ENCODE peak calls at places on chromosomes 1 and 21, in five cellular contexts. One of them, this sample, is unnamed.

GRCh38 chr1:15027515-15027948 is 126.0 kb upstream of the TMEM51 start:
- DNase-seq in AG10803: peak
- DNase-seq in stimulated activated CD8-positive, alpha-beta memory T cell treated with anti-CD3 and anti-CD28 coated beads, Interleukin-2, amount 100 ng/mL, for 48 hours: peak
- DNase-seq in NCI-H1092 treated with DMSO at 0.1 percent for 48 hours: peak
- DNase-seq in RPMI7951: peak
- DNase-seq in this sample: peak

GRCh38 chr21:24509131-24509530 is 1098.2 kb downstream of the MRPL39 start:
- DNase-seq in RPMI7951: no peak
- DNase-seq in NCI-H1092 treated with DMSO at 0.1 percent for 48 hours: no peak
- DNase-seq in stimulated activated CD8-positive, alpha-beta memory T cell treated with anti-CD3 and anti-CD28 coated beads, Interleukin-2, amount 100 ng/mL, for 48 hours: no peak
- DNase-seq in AG10803: no peak
- DNase-seq in this sample: no peak

GRCh38 chr1:115118596-115118995 is 29.3 kb upstream of the TSPAN2 start:
- DNase-seq in AG10803: peak
- DNase-seq in stimulated activated CD8-positive, alpha-beta memory T cell treated with anti-CD3 and anti-CD28 coated beads, Interleukin-2, amount 100 ng/mL, for 48 hours: no peak
- DNase-seq in RPMI7951: peak
- DNase-seq in NCI-H1092 treated with DMSO at 0.1 percent for 48 hours: no peak
- DNase-seq in this sample: no peak

GRCh38 chr1:78279051-78279450 is 211.7 kb upstream of the PTGFR start:
- DNase-seq in NCI-H1092 treated with DMSO at 0.1 percent for 48 hours: no peak
- DNase-seq in AG10803: peak
- DNase-seq in stimulated activated CD8-positive, alpha-beta memory T cell treated with anti-CD3 and anti-CD28 coated beads, Interleukin-2, amount 100 ng/mL, for 48 hours: no peak
- DNase-seq in RPMI7951: peak
- DNase-seq in this sample: no peak

GRCh38 chr1:165865941-165866340 is 38.5 kb downstream of the UCK2 start:
- DNase-seq in stimulated activated CD8-positive, alpha-beta memory T cell treated with anti-CD3 and anti-CD28 coated beads, Interleukin-2, amount 100 ng/mL, for 48 hours: no peak
- DNase-seq in AG10803: no peak
- DNase-seq in RPMI7951: no peak
- DNase-seq in NCI-H1092 treated with DMSO at 0.1 percent for 48 hours: no peak
- DNase-seq in this sample: no peak

GRCh38 chr1:59043796-59044195 is 253.1 kb upstream of the FGGY start:
- DNase-seq in RPMI7951: peak
- DNase-seq in stimulated activated CD8-positive, alpha-beta memory T cell treated with anti-CD3 and anti-CD28 coated beads, Interleukin-2, amount 100 ng/mL, for 48 hours: no peak
- DNase-seq in AG10803: peak
- DNase-seq in NCI-H1092 treated with DMSO at 0.1 percent for 48 hours: no peak
- DNase-seq in this sample: no peak

GRCh38 chr1:46488343-46489168 is 1.1 kb upstream of the DMBX1 start:
- DNase-seq in RPMI7951: no peak
- DNase-seq in stimulated activated CD8-positive, alpha-beta memory T cell treated with anti-CD3 and anti-CD28 coated beads, Interleukin-2, amount 100 ng/mL, for 48 hours: no peak
- DNase-seq in AG10803: peak
- DNase-seq in NCI-H1092 treated with DMSO at 0.1 percent for 48 hours: no peak
- DNase-seq in this sample: no peak

GRCh38 chr1:83511327-83511726 is 487.6 kb downstream of the TTLL7 start:
- DNase-seq in stimulated activated CD8-positive, alpha-beta memory T cell treated with anti-CD3 and anti-CD28 coated beads, Interleukin-2, amount 100 ng/mL, for 48 hours: no peak
- DNase-seq in AG10803: no peak
- DNase-seq in RPMI7951: peak
- DNase-seq in NCI-H1092 treated with DMSO at 0.1 percent for 48 hours: peak
- DNase-seq in this sample: no peak

GRCh38 chr1:66048011-66048410 is 255.3 kb downstream of the PDE4B start:
- DNase-seq in stimulated activated CD8-positive, alpha-beta memory T cell treated with anti-CD3 and anti-CD28 coated beads, Interleukin-2, amount 100 ng/mL, for 48 hours: no peak
- DNase-seq in AG10803: peak
- DNase-seq in RPMI7951: no peak
- DNase-seq in NCI-H1092 treated with DMSO at 0.1 percent for 48 hours: no peak
- DNase-seq in this sample: no peak

GRCh38 chr1:19920132-19920710 is 3.2 kb downstream of the PLA2G2E start:
- DNase-seq in NCI-H1092 treated with DMSO at 0.1 percent for 48 hours: no peak
- DNase-seq in AG10803: no peak
- DNase-seq in RPMI7951: no peak
- DNase-seq in stimulated activated CD8-positive, alpha-beta memory T cell treated with anti-CD3 and anti-CD28 coated beads, Interleukin-2, amount 100 ng/mL, for 48 hours: no peak
- DNase-seq in this sample: no peak

GRCh38 chr1:2933431-2934172 is 87.7 kb upstream of the ACTRT2 start:
- DNase-seq in stimulated activated CD8-positive, alpha-beta memory T cell treated with anti-CD3 and anti-CD28 coated beads, Interleukin-2, amount 100 ng/mL, for 48 hours: no peak
- DNase-seq in AG10803: no peak
- DNase-seq in NCI-H1092 treated with DMSO at 0.1 percent for 48 hours: no peak
- DNase-seq in RPMI7951: no peak
- DNase-seq in this sample: peak

GRCh38 chr1:167109125-167109524 is 15.2 kb downstream of the STYXL2 start:
- DNase-seq in NCI-H1092 treated with DMSO at 0.1 percent for 48 hours: no peak
- DNase-seq in stimulated activated CD8-positive, alpha-beta memory T cell treated with anti-CD3 and anti-CD28 coated beads, Interleukin-2, amount 100 ng/mL, for 48 hours: no peak
- DNase-seq in RPMI7951: peak
- DNase-seq in AG10803: no peak
- DNase-seq in this sample: no peak

GRCh38 chr1:77762072-77762476 is 2.4 kb upstream of the USP33 start:
- DNase-seq in stimulated activated CD8-positive, alpha-beta memory T cell treated with anti-CD3 and anti-CD28 coated beads, Interleukin-2, amount 100 ng/mL, for 48 hours: no peak
- DNase-seq in RPMI7951: peak
- DNase-seq in NCI-H1092 treated with DMSO at 0.1 percent for 48 hours: no peak
- DNase-seq in AG10803: peak
- DNase-seq in this sample: no peak

GRCh38 chr1:176119549-176119948 is 87.5 kb downstream of the COP1 start:
- DNase-seq in RPMI7951: peak
- DNase-seq in stimulated activated CD8-positive, alpha-beta memory T cell treated with anti-CD3 and anti-CD28 coated beads, Interleukin-2, amount 100 ng/mL, for 48 hours: no peak
- DNase-seq in NCI-H1092 treated with DMSO at 0.1 percent for 48 hours: no peak
- DNase-seq in AG10803: peak
- DNase-seq in this sample: no peak

GRCh38 chr1:173954179-173954578 is 37.1 kb upstream of the SERPINC1 start:
- DNase-seq in AG10803: no peak
- DNase-seq in RPMI7951: no peak
- DNase-seq in stimulated activated CD8-positive, alpha-beta memory T cell treated with anti-CD3 and anti-CD28 coated beads, Interleukin-2, amount 100 ng/mL, for 48 hours: no peak
- DNase-seq in NCI-H1092 treated with DMSO at 0.1 percent for 48 hours: no peak
- DNase-seq in this sample: no peak

GRCh38 chr1:156096640-156097391 is 14.6 kb upstream of the MEX3A start:
- DNase-seq in stimulated activated CD8-positive, alpha-beta memory T cell treated with anti-CD3 and anti-CD28 coated beads, Interleukin-2, amount 100 ng/mL, for 48 hours: peak
- DNase-seq in RPMI7951: peak
- DNase-seq in NCI-H1092 treated with DMSO at 0.1 percent for 48 hours: peak
- DNase-seq in AG10803: peak
- DNase-seq in this sample: peak

GRCh38 chr1:94383966-94384408 is 34.2 kb upstream of the ABCD3 start:
- DNase-seq in AG10803: no peak
- DNase-seq in NCI-H1092 treated with DMSO at 0.1 percent for 48 hours: no peak
- DNase-seq in stimulated activated CD8-positive, alpha-beta memory T cell treated with anti-CD3 and anti-CD28 coated beads, Interleukin-2, amount 100 ng/mL, for 48 hours: no peak
- DNase-seq in RPMI7951: peak
- DNase-seq in this sample: no peak

GRCh38 chr1:88562991-88563390 is 121.1 kb upstream of the PKN2 start:
- DNase-seq in NCI-H1092 treated with DMSO at 0.1 percent for 48 hours: no peak
- DNase-seq in AG10803: no peak
- DNase-seq in RPMI7951: no peak
- DNase-seq in stimulated activated CD8-positive, alpha-beta memory T cell treated with anti-CD3 and anti-CD28 coated beads, Interleukin-2, amount 100 ng/mL, for 48 hours: no peak
- DNase-seq in this sample: no peak

GRCh38 chr1:35931424-35932157 is 686 bp downstream of the AGO3 start:
- DNase-seq in AG10803: no peak
- DNase-seq in NCI-H1092 treated with DMSO at 0.1 percent for 48 hours: peak
- DNase-seq in RPMI7951: peak
- DNase-seq in stimulated activated CD8-positive, alpha-beta memory T cell treated with anti-CD3 and anti-CD28 coated beads, Interleukin-2, amount 100 ng/mL, for 48 hours: no peak
- DNase-seq in this sample: peak

GRCh38 chr1:235050911-235051360 is 77.7 kb downstream of the TOMM20 start:
- DNase-seq in RPMI7951: no peak
- DNase-seq in NCI-H1092 treated with DMSO at 0.1 percent for 48 hours: no peak
- DNase-seq in stimulated activated CD8-positive, alpha-beta memory T cell treated with anti-CD3 and anti-CD28 coated beads, Interleukin-2, amount 100 ng/mL, for 48 hours: peak
- DNase-seq in AG10803: peak
- DNase-seq in this sample: peak

GRCh38 chr1:226006686-226007085 is 7.5 kb upstream of the SDE2 start:
- DNase-seq in RPMI7951: no peak
- DNase-seq in NCI-H1092 treated with DMSO at 0.1 percent for 48 hours: no peak
- DNase-seq in stimulated activated CD8-positive, alpha-beta memory T cell treated with anti-CD3 and anti-CD28 coated beads, Interleukin-2, amount 100 ng/mL, for 48 hours: no peak
- DNase-seq in AG10803: no peak
- DNase-seq in this sample: no peak

GRCh38 chr1:40944326-40944725 is 35.2 kb upstream of the CTPS1 start:
- DNase-seq in AG10803: peak
- DNase-seq in stimulated activated CD8-positive, alpha-beta memory T cell treated with anti-CD3 and anti-CD28 coated beads, Interleukin-2, amount 100 ng/mL, for 48 hours: no peak
- DNase-seq in RPMI7951: peak
- DNase-seq in NCI-H1092 treated with DMSO at 0.1 percent for 48 hours: no peak
- DNase-seq in this sample: no peak

GRCh38 chr1:152479792-152480595 is 30.6 kb upstream of the LCE5A start:
- DNase-seq in AG10803: peak
- DNase-seq in RPMI7951: peak
- DNase-seq in stimulated activated CD8-positive, alpha-beta memory T cell treated with anti-CD3 and anti-CD28 coated beads, Interleukin-2, amount 100 ng/mL, for 48 hours: peak
- DNase-seq in NCI-H1092 treated with DMSO at 0.1 percent for 48 hours: no peak
- DNase-seq in this sample: peak

GRCh38 chr1:235291599-235291998 is 36.4 kb downstream of the ARID4B start:
- DNase-seq in stimulated activated CD8-positive, alpha-beta memory T cell treated with anti-CD3 and anti-CD28 coated beads, Interleukin-2, amount 100 ng/mL, for 48 hours: no peak
- DNase-seq in NCI-H1092 treated with DMSO at 0.1 percent for 48 hours: no peak
- DNase-seq in AG10803: no peak
- DNase-seq in RPMI7951: no peak
- DNase-seq in this sample: no peak

GRCh38 chr1:244384066-244384465 is 67.6 kb downstream of the ADSS2 start:
- DNase-seq in NCI-H1092 treated with DMSO at 0.1 percent for 48 hours: no peak
- DNase-seq in AG10803: peak
- DNase-seq in stimulated activated CD8-positive, alpha-beta memory T cell treated with anti-CD3 and anti-CD28 coated beads, Interleukin-2, amount 100 ng/mL, for 48 hours: no peak
- DNase-seq in RPMI7951: no peak
- DNase-seq in this sample: no peak

This sample was measured in glutamatergic neuron.